ENCODE peak calls at places on chromosomes 11 and 22, in six cellular contexts. B, K, X, V, M and N are unnamed samples.

GRCh38 chr22:37425800-37426531 is 1.3 kb downstream of the ELFN2 start:
- DNase-seq in X (peak), M (no peak), K (peak), V (no peak), B (peak), N (peak)

GRCh38 chr11:62573006-62573591 is 592 bp downstream of the EEF1G start:
- DNase-seq in X (peak), V (no peak), M (no peak), K (no peak), B (peak), N (no peak)

GRCh38 chr11:65555693-65556231 is 2.4 kb downstream of the LTBP3 start:
- DNase-seq in X (peak), V (no peak), M (no peak), B (peak), K (no peak), N (peak)

GRCh38 chr22:37117092-37117491 is 7.6 kb upstream of the TMPRSS6 start:
- DNase-seq in X (no peak), K (no peak), B (no peak), V (no peak), M (no peak), N (no peak)

GRCh38 chr11:118908931-118909618 is 16.7 kb downstream of the BCL9L start:
- DNase-seq in M (no peak), X (peak), V (no peak), K (peak), B (peak), N (peak)

GRCh38 chr11:61531033-61531432 is 22.5 kb downstream of the LRRC10B start:
- DNase-seq in M (no peak), X (no peak), B (no peak), V (no peak), K (no peak), N (no peak)

GRCh38 chr22:39341179-39341578 is 8.6 kb upstream of the SYNGR1 start:
- DNase-seq in M (no peak), K (no peak), V (no peak), X (no peak), B (no peak), N (no peak)

GRCh38 chr22:17890245-17890671 is 116.0 kb upstream of the BID start:
- DNase-seq in V (no peak), K (no peak), B (peak), X (no peak), M (no peak), N (peak)

GRCh38 chr11:63835156-63835540 is 3.8 kb upstream of the MARK2 start:
- DNase-seq in V (no peak), X (no peak), K (no peak), B (no peak), M (no peak), N (no peak)

GRCh38 chr11:12128191-12128841 is 17.9 kb downstream of the MICAL2 start:
- DNase-seq in B (no peak), M (no peak), K (no peak), V (no peak), X (no peak), N (no peak)

GRCh38 chr11:82871646-82872045 is 28.6 kb downstream of the PRCP start:
- DNase-seq in K (no peak), M (no peak), V (no peak), X (no peak), B (no peak), N (no peak)

GRCh38 chr22:45638834-45639746 is 32.5 kb upstream of the ATXN10 start:
- DNase-seq in B (peak), M (no peak), X (no peak), V (no peak), K (no peak), N (no peak)

GRCh38 chr11:386483-386882 is 7.5 kb upstream of the PKP3 start:
- DNase-seq in K (no peak), X (peak), B (no peak), M (no peak), V (no peak), N (no peak)

GRCh38 chr11:77081381-77081851 is 14.6 kb downstream of the CAPN5 start:
- DNase-seq in V (no peak), M (no peak), B (no peak), K (no peak), X (no peak), N (no peak)

GRCh38 chr11:69295995-69296889 is 2.3 kb downstream of the MYEOV start:
- DNase-seq in X (no peak), K (no peak), V (no peak), B (peak), M (no peak), N (peak)

GRCh38 chr11:31643831-31644230 is 134.3 kb downstream of the ELP4 start:
- DNase-seq in B (no peak), K (no peak), V (no peak), M (no peak), X (no peak), N (peak)

GRCh38 chr22:48894804-48895250 is 932.8 kb downstream of the BRD1 start:
- DNase-seq in V (no peak), K (no peak), M (no peak), B (no peak), X (no peak), N (no peak)

GRCh38 chr22:37781434-37782059 is 26.2 kb upstream of the GCAT start:
- DNase-seq in B (no peak), M (no peak), X (peak), V (no peak), K (peak), N (peak)

GRCh38 chr11:4496555-4497248 is 14.3 kb downstream of the OR52K1 start:
- DNase-seq in B (no peak), V (no peak), K (no peak), X (no peak), M (no peak), N (no peak)

GRCh38 chr22:43811777-43812148 is 342 bp downstream of the EFCAB6 start:
- DNase-seq in K (no peak), M (no peak), X (peak), B (peak), V (no peak), N (peak)

GRCh38 chr11:45663486-45664375 is 1.7 kb downstream of the CHST1 start:
- DNase-seq in K (no peak), B (peak), M (no peak), V (no peak), X (peak), N (peak)

GRCh38 chr11:68214173-68215086 is 1.3 kb upstream of the KMT5B start:
- DNase-seq in V (no peak), B (no peak), K (peak), M (no peak), X (peak), N (no peak)

GRCh38 chr11:5234390-5234834 is at the start of gene HBD:
- DNase-seq in X (no peak), V (no peak), M (no peak), B (peak), K (no peak), N (peak)

GRCh38 chr11:84103096-84103495 is 816.9 kb upstream of the CCDC90B start:
- DNase-seq in V (no peak), B (no peak), X (no peak), M (peak), K (no peak), N (no peak)

GRCh38 chr11:46557684-46558151 is 36.1 kb downstream of the AMBRA1 start:
- DNase-seq in V (no peak), M (no peak), B (peak), K (no peak), X (no peak), N (peak)

GRCh38 chr11:18374956-18375355 is 19.4 kb upstream of the LDHA start:
- DNase-seq in X (no peak), K (no peak), M (no peak), B (no peak), V (no peak), N (no peak)

GRCh38 chr22:33035276-33035863 is 22.8 kb downstream of the SYN3 start:
- DNase-seq in K (peak), M (no peak), B (no peak), X (peak), V (no peak), N (no peak)

GRCh38 chr22:29183971-29184595 is 21.6 kb upstream of the EMID1 start:
- DNase-seq in B (no peak), K (no peak), V (no peak), X (no peak), M (no peak), N (no peak)

GRCh38 chr11:130698174-130698573 is 218.1 kb downstream of the SNX19 start:
- DNase-seq in V (no peak), K (no peak), X (no peak), M (no peak), B (no peak), N (no peak)

GRCh38 chr11:128246364-128247234 is 340.8 kb downstream of the ETS1 start:
- DNase-seq in K (no peak), M (no peak), V (no peak), B (peak), X (no peak), N (peak)

GRCh38 chr22:41991111-41991510 is 7.5 kb upstream of the WBP2NL start:
- DNase-seq in K (no peak), M (no peak), V (no peak), B (no peak), X (no peak), N (no peak)

GRCh38 chr11:33375688-33376311 is 118.6 kb downstream of the HIPK3 start:
- DNase-seq in V (no peak), K (peak), X (peak), M (peak), B (peak), N (peak)

GRCh38 chr11:43925932-43926505 is 16.4 kb upstream of the C11orf96 start:
- DNase-seq in V (no peak), K (no peak), M (no peak), X (no peak), B (no peak), N (no peak)

GRCh38 chr11:27282806-27283205 is 80.2 kb downstream of the CCDC34 start:
- DNase-seq in K (no peak), V (no peak), B (no peak), X (peak), M (no peak), N (no peak)

GRCh38 chr22:38273135-38273761 is 438 bp upstream of the TMEM184B start:
- DNase-seq in M (no peak), X (no peak), B (peak), K (peak), V (no peak), N (no peak)

GRCh38 chr11:72777755-72778278 is 16.0 kb downstream of the STARD10 start:
- DNase-seq in V (no peak), K (no peak), B (no peak), X (no peak), M (no peak), N (no peak)

GRCh38 chr11:75536786-75537629 is 11.3 kb upstream of the GDPD5 start:
- DNase-seq in V (no peak), X (peak), M (no peak), B (no peak), K (no peak), N (peak)

GRCh38 chr11:21866781-21867180 is 326.1 kb upstream of the ANO5 start:
- DNase-seq in M (no peak), V (no peak), X (no peak), K (no peak), B (no peak), N (no peak)

GRCh38 chr11:111788464-111788863 is 22.3 kb upstream of the PPP2R1B start:
- DNase-seq in V (no peak), K (no peak), B (no peak), X (no peak), M (no peak), N (no peak)

GRCh38 chr11:111793863-111794262 is 27.7 kb upstream of the PPP2R1B start:
- DNase-seq in B (no peak), V (no peak), X (no peak), K (no peak), M (no peak), N (peak)

GRCh38 chr11:111795333-111795985 is 29.3 kb upstream of the PPP2R1B start:
- DNase-seq in M (no peak), V (no peak), B (no peak), K (no peak), X (no peak), N (peak)

GRCh38 chr11:111792955-111793500 is 26.8 kb upstream of the PPP2R1B start:
- DNase-seq in B (no peak), V (no peak), K (no peak), X (no peak), M (no peak), N (no peak)

DNA sequence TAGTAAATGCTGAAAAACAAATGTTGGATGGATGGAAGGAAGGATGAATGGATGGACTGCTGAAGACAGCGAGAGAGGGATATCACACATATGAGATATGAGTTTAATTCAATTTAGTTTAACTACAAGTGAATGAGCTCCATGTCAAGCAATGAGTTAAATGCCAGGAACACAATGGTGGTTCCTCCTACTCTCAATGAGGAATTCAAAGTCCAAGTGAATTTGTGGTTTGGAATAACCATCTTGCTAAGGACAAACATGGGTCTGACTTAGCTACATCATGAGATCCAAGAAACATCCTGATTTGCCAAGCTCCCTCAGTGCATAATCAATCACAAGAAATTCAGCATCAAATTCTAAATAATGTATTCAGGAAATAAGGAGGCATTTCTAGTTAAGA is 26.1 kb upstream of the PPP2R1B start:
- DNase-seq in B (no peak), K (no peak), V (no peak), M (no peak), X (no peak), N (no peak)
- H2BK15ac ChIP-seq in B (no peak), K (no peak), V (no peak), M (no peak), X (no peak), N (no peak)

GRCh38 chr11:100695911-100696310 is 8.8 kb downstream of the ARHGAP42 start:
- DNase-seq in B (no peak), X (no peak), K (no peak), V (no peak), M (no peak), N (no peak)
- H2BK15ac ChIP-seq in B (no peak), X (no peak), K (no peak), V (no peak), M (no peak), N (no peak)

GRCh38 chr11:95042239-95042638 is 7.0 kb upstream of the KDM4F start:
- DNase-seq in K (no peak), M (no peak), B (no peak), V (no peak), X (no peak), N (no peak)

GRCh38 chr11:95044010-95044409 is 5.2 kb upstream of the KDM4F start:
- DNase-seq in B (peak), X (no peak), V (no peak), M (no peak), K (no peak), N (no peak)

GRCh38 chr11:95042906-95043305 is 6.3 kb upstream of the KDM4F start:
- DNase-seq in X (no peak), V (no peak), B (no peak), M (no peak), K (no peak), N (no peak)

GRCh38 chr11:95050595-95051202 is 1.5 kb downstream of the KDM4F start:
- DNase-seq in V (no peak), B (no peak), M (no peak), K (no peak), X (no peak), N (no peak)

DNA sequence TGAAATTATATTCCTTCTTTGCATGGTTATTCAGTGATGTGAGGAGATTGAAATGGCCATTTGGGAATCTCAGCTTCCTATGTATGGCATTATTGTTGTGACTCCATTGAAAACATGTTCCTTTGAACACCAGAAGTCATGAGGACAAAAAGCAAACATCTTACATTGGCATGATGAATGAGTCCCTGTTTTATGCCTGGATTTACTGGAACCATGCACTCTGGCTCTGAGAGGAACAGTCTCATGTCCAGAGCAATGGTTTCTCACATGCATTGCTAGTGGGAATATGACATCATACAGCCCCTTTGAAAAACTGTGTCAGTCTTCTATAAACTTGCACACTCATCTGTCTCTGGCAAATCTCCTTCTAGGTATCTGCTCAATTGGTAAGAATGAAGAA is 3.4 kb upstream of the KDM4F start:
- DNase-seq in M (no peak), X (no peak), B (no peak), K (no peak), V (no peak), N (no peak)
- H2BK15ac ChIP-seq in M (no peak), X (no peak), B (no peak), K (no peak), V (no peak), N (no peak)

GRCh38 chr22:31561238-31561887 is 65.0 kb downstream of the SFI1 start:
- DNase-seq in V (peak), X (peak), M (peak), B (peak), K (peak), N (peak)

GRCh38 chr22:31550871-31551370 is 54.6 kb downstream of the SFI1 start:
- DNase-seq in K (no peak), M (no peak), X (peak), B (no peak), V (no peak), N (no peak)

GRCh38 chr22:31561970-31562369 is 65.6 kb downstream of the SFI1 start:
- DNase-seq in B (peak), V (no peak), X (no peak), K (no peak), M (no peak), N (no peak)

DNA sequence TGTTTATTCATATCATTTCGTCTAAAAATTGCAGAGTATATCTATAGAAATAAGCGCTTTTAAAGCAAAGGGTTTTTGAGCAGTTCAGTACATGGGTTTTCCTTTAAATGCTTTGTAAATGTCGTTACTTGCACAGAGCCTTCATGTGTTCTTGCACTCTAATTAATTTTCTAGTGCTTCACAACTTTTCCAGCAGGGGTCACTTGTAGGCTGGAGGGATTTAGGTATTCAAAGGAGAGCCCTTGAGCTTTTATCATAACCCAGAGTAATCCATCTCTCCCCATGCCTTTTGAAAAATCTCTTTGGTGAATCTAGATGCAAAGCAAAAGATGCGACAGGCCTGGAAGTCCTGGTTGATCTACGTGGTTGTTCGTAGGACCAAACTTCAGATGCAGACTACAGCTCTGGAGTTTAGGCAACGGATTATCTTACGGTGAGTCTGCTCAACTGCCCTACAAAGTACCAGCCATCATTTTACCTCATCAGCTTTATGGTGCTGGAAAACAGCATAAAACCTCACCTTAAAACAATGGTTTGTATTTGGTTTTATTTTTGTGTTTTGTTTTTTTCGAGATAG is 60.4 kb downstream of the SFI1 start:
- DNase-seq in X (peak), V (no peak), B (peak), K (no peak), M (peak), N (peak)
- H2BK15ac ChIP-seq in X (no peak), V (no peak), B (no peak), K (no peak), M (no peak), N (no peak)

GRCh38 chr11:120191058-120191457 is 19.8 kb upstream of the OAF start:
- DNase-seq in B (no peak), M (no peak), V (no peak), K (no peak), X (peak), N (no peak)
- H2BK15ac ChIP-seq in B (no peak), M (no peak), V (no peak), K (no peak), X (no peak), N (no peak)